ENCODE peak calls at places on chromosomes 12 and 14, in four cellular contexts. B is HFFc6, O is Calu3, H is GM23338. T is an unnamed sample.

GRCh38 chr14:80260649-80261048 is 49.3 kb upstream of the DIO2 start:
- DNase-seq in B (no peak), O (no peak), H (no peak), T (no peak)

GRCh38 chr14:99726538-99727095 is 42.5 kb downstream of the CYP46A1 start:
- DNase-seq in B (no peak), O (no peak), H (no peak), T (no peak)

GRCh38 chr14:26276757-26277156 is 321.1 kb downstream of the NOVA1 start:
- DNase-seq in B (no peak), O (no peak), H (peak), T (no peak)

GRCh38 chr14:104624939-104625338 is 20.4 kb upstream of the TMEM179 start:
- DNase-seq in B (no peak), O (no peak), H (no peak), T (no peak)

GRCh38 chr12:45415393-45415817 is 199.5 kb downstream of the ANO6 start:
- DNase-seq in B (peak), O (no peak), H (no peak), T (peak)

GRCh38 chr14:52693004-52693403 is 2.4 kb downstream of the ERO1A start:
- DNase-seq in B (no peak), O (no peak), H (no peak), T (no peak)

GRCh38 chr14:36975834-36976233 is 196.6 kb downstream of the SLC25A21 start:
- DNase-seq in B (no peak), O (no peak), H (no peak), T (no peak)

GRCh38 chr14:48536318-48536717 is 860.9 kb upstream of the MDGA2 start:
- DNase-seq in B (no peak), O (no peak), H (peak), T (no peak)

GRCh38 chr12:11807453-11807852 is 158.0 kb downstream of the ETV6 start:
- DNase-seq in B (no peak), O (no peak), H (no peak), T (no peak)

GRCh38 chr14:75711134-75711795 is 50.2 kb downstream of the TTLL5 start:
- DNase-seq in B (peak), O (peak), H (peak), T (peak)

GRCh38 chr14:34999500-34999899 is 16.7 kb downstream of the SRP54 start:
- DNase-seq in B (no peak), O (no peak), H (no peak), T (no peak)

GRCh38 chr14:31025335-31026075 is at the start of gene AP4S1:
- DNase-seq in B (no peak), O (peak), H (peak), T (peak)

GRCh38 chr12:51846911-51847829 is 1.3 kb downstream of the FIGNL2 start:
- DNase-seq in B (no peak), O (peak), H (peak), T (peak)
- TF ChIP-seq CTCF in B (no peak), O (no peak), H (peak), T (no peak)

DNA sequence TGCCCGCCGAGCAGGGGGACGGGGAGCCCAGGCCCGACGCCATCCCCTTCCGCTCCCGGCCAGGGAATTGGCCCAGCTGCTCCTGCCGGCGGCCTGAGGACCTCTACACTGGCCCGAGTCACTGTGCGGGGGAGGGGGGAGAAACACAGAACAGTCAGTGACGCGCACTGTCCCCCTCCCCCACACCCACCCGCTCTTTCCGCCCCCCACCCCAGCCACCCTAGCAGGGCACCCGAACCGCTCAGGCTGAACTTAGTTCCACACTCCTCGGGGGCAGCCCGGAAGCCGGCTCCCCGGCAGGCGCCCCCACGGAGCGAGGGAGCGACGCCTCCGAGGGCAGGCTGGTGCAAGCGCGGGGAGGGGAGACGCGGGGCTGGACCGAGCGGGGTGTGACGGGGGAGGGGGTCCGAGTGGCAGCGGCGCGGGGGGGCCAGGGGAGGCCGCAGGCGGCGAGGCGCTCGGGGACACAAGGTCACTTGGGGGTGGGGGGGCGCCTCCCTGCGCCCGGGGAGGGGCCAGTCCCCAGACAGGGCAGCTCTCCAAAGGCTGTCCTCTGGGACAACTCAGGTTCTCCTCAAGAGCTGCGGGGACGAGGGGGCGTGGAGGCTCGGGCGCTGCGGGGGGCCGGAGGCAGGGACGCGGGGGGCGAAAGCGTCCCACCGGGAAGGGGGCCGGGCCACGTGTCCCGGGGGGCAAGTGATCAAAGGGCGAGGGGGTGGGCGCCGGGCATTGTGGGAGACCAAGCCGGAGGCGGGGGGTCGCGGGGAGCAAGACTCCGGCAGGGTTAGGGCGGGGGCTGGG is 648 bp downstream of the CHD4 start:
- DNase-seq in B (no peak), O (peak), H (peak), T (peak)
- TF ChIP-seq CTCF in B (no peak), O (no peak), H (no peak), T (no peak)

GRCh38 chr12:6569786-6570185 is 1.7 kb upstream of the NOP2 start:
- DNase-seq in B (no peak), O (no peak), H (no peak), T (no peak)

GRCh38 chr12:6569312-6569711 is 1.2 kb upstream of the NOP2 start:
- DNase-seq in B (no peak), O (no peak), H (no peak), T (no peak)

GRCh38 chr12:6570264-6570887 is 2.3 kb upstream of the NOP2 start:
- DNase-seq in B (no peak), O (peak), H (peak), T (peak)

GRCh38 chr12:6567112-6567680 is 895 bp downstream of the NOP2 start:
- DNase-seq in B (no peak), O (no peak), H (no peak), T (no peak)

GRCh38 chr12:6567824-6568617 is at the start of gene NOP2:
- DNase-seq in B (peak), O (peak), H (peak), T (peak)
- TF ChIP-seq CTCF in B (peak), O (no peak), H (no peak), T (no peak)

GRCh38 chr12:47164730-47165439 is 85.1 kb upstream of the AMIGO2 start:
- DNase-seq in B (peak), O (no peak), H (no peak), T (no peak)
- TF ChIP-seq CTCF in B (peak), O (no peak), H (no peak), T (no peak)